ENCODE peak calls at places on chromosome 14, in nine cellular contexts. U, E, V, H, P, X, A, Q and T are unnamed samples.
A peak's percentile ranks its signal among the peaks of the same experiment; 100 is the strongest.

GRCh38 chr14:105216490-105217247 is 31.7 kb upstream of the BTBD6 start:
- DNase-seq in U (no peak), E (no peak), V (no peak), H (no peak), P (no peak), X (no peak), A (no peak), Q (no peak), T (no peak)

GRCh38 chr14:105865904-105866840 is 339.8 kb downstream of the TMEM121 start:
- DNase-seq in U (no peak), E (no peak), V (no peak), H (peak; percentile 60), P (no peak), X (no peak), A (no peak), Q (no peak), T (no peak)

GRCh38 chr14:55592426-55592825 is 12.4 kb downstream of the KTN1 start:
- DNase-seq in U (no peak), E (no peak), V (no peak), H (no peak), P (no peak), X (no peak), A (no peak), Q (no peak), T (no peak)

GRCh38 chr14:67964391-67964812 is 144.8 kb downstream of the RAD51B start:
- DNase-seq in U (no peak), E (no peak), V (no peak), H (no peak), P (no peak), X (no peak), A (no peak), Q (no peak), T (no peak)

GRCh38 chr14:68899033-68899603 is 80.0 kb downstream of the ACTN1 start:
- DNase-seq in U (no peak), E (no peak), V (no peak), H (no peak), P (peak; percentile 16), X (no peak), A (no peak), Q (no peak), T (no peak)

GRCh38 chr14:91290986-91291385 is 46.5 kb upstream of the GPR68 start:
- DNase-seq in U (no peak), E (no peak), V (no peak), H (no peak), P (no peak), X (no peak), A (no peak), Q (no peak), T (no peak)

GRCh38 chr14:41830679-41831078 is 224.0 kb downstream of the LRFN5 start:
- DNase-seq in U (peak; percentile 22), E (no peak), V (no peak), H (no peak), P (no peak), X (no peak), A (no peak), Q (no peak), T (no peak)

GRCh38 chr14:77491056-77491455 is 7.6 kb downstream of the ISM2 start:
- DNase-seq in U (no peak), E (no peak), V (no peak), H (no peak), P (no peak), X (no peak), A (no peak), Q (no peak), T (no peak)

GRCh38 chr14:23514009-23514962 is 37.3 kb downstream of the ZFHX2 start:
- DNase-seq in U (no peak), E (no peak), V (peak; percentile 73), H (peak; percentile 38), P (no peak), X (no peak), A (peak; percentile 74), Q (no peak), T (no peak)

GRCh38 chr14:102898776-102899515 is 23.5 kb upstream of the AMN start:
- DNase-seq in U (no peak), E (no peak), V (no peak), H (no peak), P (no peak), X (no peak), A (no peak), Q (no peak), T (no peak)

GRCh38 chr14:60323199-60323891 is 74.3 kb downstream of the PPM1A start:
- DNase-seq in U (no peak), E (no peak), V (no peak), H (no peak), P (no peak), X (no peak), A (no peak), Q (no peak), T (no peak)

GRCh38 chr14:80772504-80772903 is 169.0 kb downstream of the CEP128 start:
- DNase-seq in U (no peak), E (no peak), V (no peak), H (no peak), P (no peak), X (no peak), A (no peak), Q (no peak), T (no peak)

GRCh38 chr14:100611811-100612480 is 24.7 kb upstream of the BEGAIN start:
- DNase-seq in U (no peak), E (no peak), V (no peak), H (no peak), P (no peak), X (no peak), A (no peak), Q (no peak), T (no peak)

GRCh38 chr14:94517641-94518257 is 8.5 kb upstream of the SERPINA12 start:
- DNase-seq in U (no peak), E (no peak), V (no peak), H (no peak), P (no peak), X (no peak), A (no peak), Q (no peak), T (no peak)

GRCh38 chr14:97866186-97866585 is 1069.0 kb downstream of the VRK1 start:
- DNase-seq in U (no peak), E (no peak), V (no peak), H (no peak), P (no peak), X (no peak), A (no peak), Q (no peak), T (no peak)

GRCh38 chr14:30355431-30355913 is 203.5 kb upstream of the G2E3 start:
- DNase-seq in U (no peak), E (peak; percentile 20), V (no peak), H (no peak), P (no peak), X (no peak), A (no peak), Q (no peak), T (no peak)

GRCh38 chr14:35687335-35687939 is 121.7 kb downstream of the RALGAPA1 start:
- DNase-seq in U (no peak), E (peak; percentile 27), V (peak; percentile 51), H (no peak), P (peak; percentile 17), X (peak; percentile 35), A (no peak), Q (peak; percentile 5), T (peak; percentile 5)

GRCh38 chr14:89681086-89682018 is 264.3 kb upstream of the FOXN3 start:
- DNase-seq in U (no peak), E (peak; percentile 46), V (peak; percentile 47), H (peak; percentile 80), P (no peak), X (no peak), A (no peak), Q (no peak), T (no peak)

GRCh38 chr14:19911114-19911513 is 9.3 kb upstream of the OR4K5 start:
- DNase-seq in U (no peak), E (no peak), V (no peak), H (no peak), P (no peak), X (no peak), A (no peak), Q (no peak), T (no peak)

GRCh38 chr14:94079891-94080605 is 954 bp downstream of the DDX24 start:
- DNase-seq in U (no peak), E (no peak), V (peak; percentile 16), H (no peak), P (peak; percentile 6), X (no peak), A (no peak), Q (no peak), T (no peak)

GRCh38 chr14:21050597-21050996 is 7.0 kb upstream of the RNASE8 start:
- DNase-seq in U (no peak), E (no peak), V (no peak), H (no peak), P (no peak), X (no peak), A (no peak), Q (no peak), T (no peak)